ENCODE peak calls at places on chromosomes 6 and 20, in four cellular contexts. W is kidney, I is A549, J is left lung. U is an unnamed sample.

GRCh38 chr20:3710703-3711417 is 1.5 kb downstream of the SIGLEC1 start:
- DNase-seq in J (peak; percentile 93), I (peak; percentile 57), W (peak; percentile 78), U (peak; percentile 86)

GRCh38 chr20:48928832-48929725 is 7.6 kb downstream of the ARFGEF2 start:
- DNase-seq in J (no peak), I (no peak), W (no peak), U (no peak)

GRCh38 chr6:16649241-16649640 is 112.0 kb downstream of the ATXN1 start:
- DNase-seq in I (no peak), J (no peak), W (no peak), U (no peak)

GRCh38 chr20:37303637-37304036 is 14.2 kb downstream of the MANBAL start:
- DNase-seq in J (no peak), I (peak; percentile 31), W (no peak), U (no peak)

GRCh38 chr6:156068870-156069269 is 613.2 kb upstream of the NOX3 start:
- DNase-seq in W (no peak), I (no peak), J (no peak), U (no peak)

GRCh38 chr6:84350397-84350796 is 123.0 kb upstream of the CEP162 start:
- DNase-seq in I (no peak), J (no peak), W (no peak), U (no peak)

GRCh38 chr6:154367839-154368695 is 11.5 kb upstream of the IPCEF1 start:
- DNase-seq in J (no peak), W (no peak), I (no peak), U (no peak)

GRCh38 chr20:33163856-33164762 is 3.9 kb upstream of the BPIFA2 start:
- DNase-seq in J (no peak), I (no peak), W (no peak), U (no peak)

GRCh38 chr6:161166176-161166575 is 107.7 kb downstream of the AGPAT4 start:
- DNase-seq in W (no peak), I (no peak), J (no peak), U (no peak)

GRCh38 chr6:18039481-18039880 is 52.0 kb upstream of the KIF13A start:
- DNase-seq in W (no peak), J (no peak), I (no peak), U (no peak)

GRCh38 chr6:140784573-140784972 is 1348.2 kb upstream of the GJE1 start:
- DNase-seq in W (no peak), J (no peak), I (no peak), U (no peak)

GRCh38 chr20:52972965-52973819 is 1.0 kb downstream of the TSHZ2 start:
- DNase-seq in J (peak; percentile 62), I (no peak), W (peak; percentile 71), U (no peak)

GRCh38 chr6:15430947-15431405 is 185.1 kb downstream of the JARID2 start:
- DNase-seq in I (no peak), W (no peak), J (no peak), U (no peak)

GRCh38 chr20:651713-652610 is 1.0 kb downstream of the SRXN1 start:
- DNase-seq in W (peak; percentile 54), I (peak; percentile 61), J (no peak), U (no peak)

GRCh38 chr20:17586250-17586649 is 16.4 kb downstream of the DSTN start:
- DNase-seq in W (no peak), I (no peak), J (no peak), U (no peak)

GRCh38 chr6:140372064-140372463 is 997.6 kb upstream of the CITED2 start:
- DNase-seq in I (no peak), J (no peak), W (no peak), U (no peak)

GRCh38 chr6:43698584-43699349 is 11.2 kb upstream of the MRPS18A start:
- DNase-seq in I (peak; percentile 42), J (no peak), W (peak; percentile 81), U (no peak)

GRCh38 chr20:9374480-9374879 is 139.9 kb upstream of the LAMP5 start:
- DNase-seq in I (no peak), J (no peak), W (no peak), U (no peak)

GRCh38 chr6:32127409-32127716 is 683 bp downstream of the ATF6B start:
- DNase-seq in W (no peak), J (no peak), I (no peak), U (no peak)

GRCh38 chr6:50889912-50890311 is 71.2 kb downstream of the TFAP2B start:
- DNase-seq in W (no peak), I (no peak), J (no peak), U (no peak)

GRCh38 chr20:48153523-48153922 is 368.2 kb upstream of the SULF2 start:
- DNase-seq in W (no peak), I (no peak), J (no peak), U (no peak)

GRCh38 chr6:96816182-96816888 is 20.9 kb downstream of the GPR63 start:
- DNase-seq in W (no peak), I (no peak), J (no peak), U (no peak)

GRCh38 chr6:123770247-123770949 is 33.3 kb upstream of the NKAIN2 start:
- DNase-seq in I (no peak), J (no peak), W (no peak), U (no peak)

GRCh38 chr20:4893709-4894108 is 107.6 kb downstream of the SLC23A2 start:
- DNase-seq in I (no peak), J (no peak), W (no peak), U (no peak)

GRCh38 chr6:8958894-8959511 is 523.7 kb upstream of the SLC35B3 start:
- DNase-seq in W (no peak), I (peak; percentile 6), J (no peak), U (no peak)

GRCh38 chr20:64010711-64011237 is 25.2 kb upstream of the C20orf204 start:
- DNase-seq in J (no peak), W (no peak), I (no peak), U (no peak)
- TF ChIP-seq CTCF in J (no peak), W (no peak), I (no peak), U (no peak)

GRCh38 chr6:52505726-52506501 is 70.9 kb downstream of the TRAM2 start:
- DNase-seq in J (no peak), I (no peak), W (no peak), U (no peak)

GRCh38 chr6:52509281-52510212 is 67.3 kb downstream of the TRAM2 start:
- DNase-seq in W (no peak), I (no peak), J (no peak), U (no peak)

GRCh38 chr6:52508261-52508739 is 68.6 kb downstream of the TRAM2 start:
- DNase-seq in W (no peak), J (no peak), I (no peak), U (no peak)

GRCh38 chr6:52506502-52506875 is 70.4 kb downstream of the TRAM2 start:
- DNase-seq in W (no peak), J (no peak), I (no peak), U (no peak)

GRCh38 chr6:52507557-52508260 is 69.2 kb downstream of the TRAM2 start:
- DNase-seq in I (peak; percentile 26), J (no peak), W (no peak), U (no peak)
- H3K4me1 ChIP-seq in I (peaks cover 54% of the 10 kb centered on the region), J (peaks cover 24% of the 10 kb centered on the region), W (peaks cover 20% of the 10 kb centered on the region), U (peaks cover 37% of the 10 kb centered on the region)

GRCh38 chr20:15857131-15857784 is 716.0 kb downstream of the KIF16B start:
- DNase-seq in W (no peak), J (no peak), I (no peak), U (no peak)
- H3K4me3 ChIP-seq in W (no peak overlapping the region), J (no peak overlapping the region), I (no peak overlapping the region), U (no peak overlapping the region)

DNA sequence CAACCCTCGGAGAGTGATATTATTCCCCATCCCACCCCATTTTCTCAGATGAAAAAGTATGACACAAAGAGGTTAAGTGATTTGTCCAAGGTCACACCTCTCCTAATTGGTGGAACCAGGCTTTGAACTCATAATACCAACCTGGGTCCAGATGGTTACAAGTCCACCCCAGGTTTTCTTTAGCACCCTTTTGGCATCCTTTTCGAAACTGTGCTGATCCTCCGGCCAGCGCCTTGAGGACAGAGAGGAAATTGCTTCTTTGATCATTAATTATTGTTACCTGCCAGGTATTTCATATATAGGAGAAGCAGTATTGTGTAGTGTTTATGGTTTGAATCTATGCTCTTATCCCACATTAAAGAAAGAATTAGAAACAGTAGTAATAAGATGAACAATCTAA is 29.3 kb upstream of the PDYN start:
- DNase-seq in W (no peak), I (no peak), J (no peak), U (no peak)
- TF ChIP-seq CTCF in W (no peak), I (no peak), J (no peak), U (no peak)

GRCh38 chr6:98816799-98817198 is 17.6 kb upstream of the POU3F2 start:
- DNase-seq in W (no peak), J (no peak), I (no peak), U (no peak)
- H3K4me1 ChIP-seq in W (no peaks in the 10 kb centered on the region), J (no peaks in the 10 kb centered on the region), I (no peaks in the 10 kb centered on the region), U (no peaks in the 10 kb centered on the region)

GRCh38 chr20:40710608-40711007 is 21.6 kb upstream of the MAFB start:
- DNase-seq in I (no peak), W (no peak), J (no peak), U (no peak)

GRCh38 chr20:40714916-40715315 is 25.9 kb upstream of the MAFB start:
- DNase-seq in W (no peak), J (no peak), I (no peak), U (no peak)

GRCh38 chr20:40714109-40714508 is 25.1 kb upstream of the MAFB start:
- DNase-seq in I (no peak), W (no peak), J (no peak), U (no peak)

GRCh38 chr20:40713508-40713907 is 24.5 kb upstream of the MAFB start:
- DNase-seq in W (no peak), J (no peak), I (no peak), U (no peak)

GRCh38 chr20:40711078-40711477 is 22.0 kb upstream of the MAFB start:
- DNase-seq in W (no peak), I (no peak), J (no peak), U (no peak)
- H3K4me3 ChIP-seq in W (no peak overlapping the region), I (no peak overlapping the region), J (no peak overlapping the region), U (no peak overlapping the region)

GRCh38 chr6:37021356-37022129 is 16.1 kb downstream of the FGD2 start:
- DNase-seq in W (no peak), J (no peak), I (peak; percentile 60), U (no peak)
- TF ChIP-seq CTCF in W (no peak), J (no peak), I (peak; percentile 54), U (peak; percentile 20)

DNA sequence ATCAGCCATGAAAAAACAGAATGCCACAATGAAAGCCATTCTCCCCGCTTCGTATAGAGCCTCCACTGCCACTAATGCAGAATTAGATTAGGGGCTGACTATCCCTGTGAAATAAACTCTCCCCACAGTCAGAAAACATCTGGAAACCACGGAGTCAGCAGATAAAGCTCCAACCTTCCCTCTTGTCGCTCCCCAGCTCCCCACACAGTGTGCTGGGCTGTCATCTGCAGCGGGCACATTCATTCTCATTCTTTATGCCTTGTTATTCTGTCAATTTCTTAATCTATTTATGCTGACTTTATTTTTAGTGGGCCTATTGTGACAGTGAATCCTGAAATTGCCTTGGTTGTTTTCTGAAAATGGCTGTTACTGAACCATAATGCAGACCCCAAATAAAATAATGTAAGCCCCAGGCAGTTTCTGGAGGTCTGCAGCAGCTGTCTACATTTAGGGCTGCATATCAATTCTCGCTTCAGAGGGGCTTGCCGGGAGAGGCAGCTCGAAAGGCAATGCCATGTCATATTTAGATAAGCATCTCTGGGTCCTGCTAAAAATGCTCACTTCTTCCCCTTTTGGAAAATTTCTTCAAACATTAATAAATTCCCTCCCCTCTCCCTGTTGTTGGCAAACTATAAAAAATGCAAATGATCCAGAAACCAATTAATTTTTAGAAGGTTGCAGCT is 71.6 kb downstream of the TMEM242 start:
- DNase-seq in W (no peak), I (no peak), J (no peak), U (no peak)
- H3K4me1 ChIP-seq in W (no peaks in the 10 kb centered on the region), I (no peaks in the 10 kb centered on the region), J (no peaks in the 10 kb centered on the region), U (no peaks in the 10 kb centered on the region)

GRCh38 chr6:134822920-134823430 is 126.9 kb downstream of the ALDH8A1 start:
- DNase-seq in W (peak; percentile 74), J (no peak), I (peak; percentile 82), U (peak; percentile 65)
- H3K4me3 ChIP-seq in W (no peak overlapping the region), J (no peak overlapping the region), I (no peak overlapping the region), U (no peak overlapping the region)